ENCODE peak calls at places on chromosome 14, in six cellular contexts. V is iris pigment epithelial cell, L is A549, G is ACHN, T is stromal cell of bone marrow, J is mesothelial cell of epicardium. K is an unnamed sample.

GRCh38 chr14:97077253-97077653 is 280.1 kb downstream of the VRK1 start:
- DNase-seq in V (peak), L (peak), G (peak), T (peak), J (no peak), K (peak)

GRCh38 chr14:65462411-65462810 is 49.9 kb downstream of the FUT8 start:
- DNase-seq in V (peak), L (no peak), G (no peak), T (no peak), J (no peak), K (no peak)

GRCh38 chr14:25400607-25401206 is 350.8 kb upstream of the STXBP6 start:
- DNase-seq in V (peak), L (peak), G (peak), T (no peak), J (no peak), K (no peak)

GRCh38 chr14:100201701-100202100 is 37.2 kb upstream of the YY1 start:
- DNase-seq in V (no peak), L (no peak), G (no peak), T (no peak), J (no peak), K (no peak)

GRCh38 chr14:29649170-29649569 is 278.5 kb downstream of the PRKD1 start:
- DNase-seq in V (no peak), L (no peak), G (no peak), T (no peak), J (no peak), K (no peak)

GRCh38 chr14:101135796-101136742 is 232.5 kb upstream of the RTL1 start:
- DNase-seq in V (no peak), L (no peak), G (no peak), T (no peak), J (no peak), K (no peak)

GRCh38 chr14:54715811-54716210 is 148.9 kb downstream of the SAMD4A start:
- DNase-seq in V (no peak), L (no peak), G (no peak), T (no peak), J (no peak), K (no peak)

GRCh38 chr14:99505089-99505488 is 23.9 kb downstream of the CCNK start:
- DNase-seq in V (no peak), L (no peak), G (no peak), T (no peak), J (no peak), K (no peak)